ENCODE peak calls at places on chromosomes 11 and 22, in ten cellular contexts. G, V, D, Q, A, H, K, L, T and P are unnamed samples.

GRCh38 chr11:124762077-124762623 is at the start of gene ESAM:
- DNase-seq in G (no peak), V (no peak), D (no peak), Q (no peak), A (no peak), H (no peak), K (no peak), L (no peak), T (no peak), P (no peak)

GRCh38 chr11:59025097-59025496 is 61.0 kb upstream of the GLYATL1B start:
- DNase-seq in G (no peak), V (no peak), D (no peak), Q (no peak), A (no peak), H (no peak), K (no peak), L (no peak), T (peak; percentile 72), P (no peak)

GRCh38 chr11:74634537-74634936 is 42.2 kb downstream of the POLD3 start:
- DNase-seq in G (peak; percentile 96), V (no peak), D (peak; percentile 23), Q (no peak), A (no peak), H (peak; percentile 70), K (no peak), L (peak; percentile 66), T (no peak), P (peak; percentile 57)

GRCh38 chr11:26943636-26944035 is 50.3 kb upstream of the FIBIN start:
- DNase-seq in G (no peak), V (no peak), D (no peak), Q (no peak), A (no peak), H (no peak), K (no peak), L (no peak), T (no peak), P (no peak)

GRCh38 chr22:30861688-30862552 is 106.7 kb downstream of the MORC2 start:
- DNase-seq in G (no peak), V (no peak), D (no peak), Q (no peak), A (no peak), H (no peak), K (no peak), L (no peak), T (no peak), P (no peak)

GRCh38 chr22:30601464-30601863 is 5.5 kb upstream of the TCN2 start:
- DNase-seq in G (no peak), V (no peak), D (no peak), Q (no peak), A (no peak), H (no peak), K (no peak), L (no peak), T (no peak), P (no peak)

GRCh38 chr22:36352775-36353507 is 34.8 kb downstream of the MYH9 start:
- DNase-seq in G (no peak), V (peak; percentile 65), D (peak; percentile 90), Q (no peak), A (no peak), H (peak; percentile 91), K (peak; percentile 72), L (peak; percentile 95), T (peak; percentile 95), P (peak; percentile 86)

GRCh38 chr11:129968611-129969419 is 33.8 kb downstream of the PRDM10 start:
- DNase-seq in G (no peak), V (no peak), D (no peak), Q (no peak), A (no peak), H (no peak), K (no peak), L (no peak), T (no peak), P (no peak)

GRCh38 chr11:16543642-16544041 is 187.3 kb upstream of the SOX6 start:
- DNase-seq in G (no peak), V (no peak), D (no peak), Q (no peak), A (no peak), H (no peak), K (no peak), L (no peak), T (no peak), P (no peak)

GRCh38 chr11:96338910-96339703 is 3.9 kb downstream of the MAML2 start:
- DNase-seq in G (peak; percentile 90), V (peak; percentile 47), D (peak; percentile 54), Q (peak; percentile 72), A (no peak), H (peak; percentile 78), K (no peak), L (peak; percentile 84), T (no peak), P (peak; percentile 76)

GRCh38 chr22:43079742-43080141 is 9.4 kb downstream of the TTLL1 start:
- DNase-seq in G (no peak), V (no peak), D (no peak), Q (no peak), A (no peak), H (no peak), K (no peak), L (no peak), T (no peak), P (no peak)

GRCh38 chr22:40334060-40334459 is 12.2 kb upstream of the ADSL start:
- DNase-seq in G (no peak), V (no peak), D (no peak), Q (no peak), A (no peak), H (no peak), K (no peak), L (no peak), T (no peak), P (no peak)

GRCh38 chr22:37175414-37176144 is 12.5 kb downstream of the C1QTNF6 start:
- DNase-seq in G (no peak), V (no peak), D (no peak), Q (peak; percentile 62), A (no peak), H (peak; percentile 14), K (no peak), L (no peak), T (peak; percentile 46), P (peak; percentile 34)

GRCh38 chr22:39873963-39874362 is 19.6 kb downstream of the ENTHD1 start:
- DNase-seq in G (no peak), V (no peak), D (no peak), Q (no peak), A (no peak), H (no peak), K (no peak), L (no peak), T (no peak), P (no peak)

GRCh38 chr11:44654057-44654456 is 72.7 kb upstream of the TSPAN18 start:
- DNase-seq in G (no peak), V (no peak), D (no peak), Q (no peak), A (no peak), H (no peak), K (no peak), L (no peak), T (no peak), P (no peak)

GRCh38 chr11:44654596-44654995 is 72.2 kb upstream of the TSPAN18 start:
- DNase-seq in G (no peak), V (no peak), D (no peak), Q (no peak), A (no peak), H (no peak), K (no peak), L (no peak), T (no peak), P (no peak)

GRCh38 chr11:44659641-44660040 is 67.1 kb upstream of the TSPAN18 start:
- DNase-seq in G (no peak), V (no peak), D (no peak), Q (peak; percentile 93), A (no peak), H (no peak), K (no peak), L (no peak), T (no peak), P (no peak)

GRCh38 chr11:44661311-44661717 is 65.4 kb upstream of the TSPAN18 start:
- DNase-seq in G (no peak), V (no peak), D (no peak), Q (no peak), A (no peak), H (peak; percentile 3), K (no peak), L (no peak), T (no peak), P (no peak)

GRCh38 chr11:44658451-44658850 is 68.3 kb upstream of the TSPAN18 start:
- DNase-seq in G (peak; percentile 17), V (no peak), D (peak; percentile 55), Q (no peak), A (no peak), H (no peak), K (no peak), L (peak; percentile 13), T (no peak), P (peak; percentile 36)
- TF ChIP-seq CTCF in G (peak; percentile 21), V (no peak), D (peak; percentile 39), Q (no peak), A (no peak), H (no peak), K (peak; percentile 37), L (peak; percentile 38), T (peak; percentile 32), P (peak; percentile 36)

GRCh38 chr11:2825886-2826678 is 59.5 kb downstream of the CDKN1C start:
- DNase-seq in G (peak; percentile 85), V (peak; percentile 92), D (peak; percentile 61), Q (peak; percentile 96), A (peak; percentile 45), H (peak; percentile 93), K (peak; percentile 91), L (peak; percentile 95), T (no peak), P (peak; percentile 96)
- H3K4me3 ChIP-seq in G (no peak overlapping the region), V (peak overlapping the region; percentile 16), D (no peak overlapping the region), Q (peak overlapping the region; percentile 9), A (no peak overlapping the region), H (no peak overlapping the region), K (peak overlapping the region; percentile 43), L (no peak overlapping the region), T (no peak overlapping the region), P (peak overlapping the region; percentile 10)

GRCh38 chr11:86861810-86862209 is 61.5 kb downstream of the PRSS23 start:
- DNase-seq in G (no peak), V (no peak), D (no peak), Q (no peak), A (no peak), H (no peak), K (no peak), L (no peak), T (no peak), P (no peak)
- TF ChIP-seq CTCF in G (no peak), V (no peak), D (no peak), Q (no peak), A (no peak), H (peak; percentile 19), K (no peak), L (no peak), T (no peak), P (peak; percentile 11)

DNA sequence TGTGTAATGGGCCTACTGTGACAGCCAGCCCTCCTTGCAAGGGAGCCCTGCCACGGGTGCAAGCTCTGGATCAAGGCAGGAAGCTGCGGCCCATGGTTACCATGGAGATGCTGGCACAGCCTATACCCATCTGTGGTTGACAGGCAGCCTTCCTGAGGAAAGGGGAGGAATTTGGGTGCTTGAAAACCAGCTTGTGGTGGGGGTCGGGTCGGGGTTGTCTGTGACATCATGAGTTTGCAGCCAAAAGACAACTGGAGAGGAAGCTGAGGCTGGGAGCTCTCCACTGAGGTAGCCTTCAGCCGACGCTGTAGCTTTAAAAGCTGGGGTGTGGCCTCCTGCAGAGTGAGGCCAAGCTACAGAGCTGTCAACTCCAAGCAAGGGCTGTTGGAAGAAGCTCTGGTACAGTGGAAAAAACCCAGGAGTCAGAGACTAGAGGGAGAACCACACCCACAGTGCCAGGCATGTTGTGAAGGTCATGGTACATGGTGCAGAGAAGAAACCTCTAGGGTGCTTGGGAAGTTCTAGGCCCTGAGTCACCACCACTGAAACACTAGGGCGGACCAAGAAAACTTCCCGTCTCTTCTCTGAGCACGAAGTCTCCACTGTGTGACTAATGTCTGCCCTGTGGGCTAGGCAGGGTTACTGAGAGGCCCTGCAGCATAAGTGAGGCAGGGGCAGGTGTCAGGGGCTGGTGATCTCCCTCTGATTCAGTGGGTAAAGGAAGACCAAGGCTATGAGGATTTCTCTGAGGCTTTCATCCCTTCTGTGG is 10.8 kb upstream of the LDHA start:
- DNase-seq in G (peak; percentile 100), V (peak; percentile 64), D (peak; percentile 71), Q (peak; percentile 93), A (peak; percentile 99), H (peak; percentile 98), K (peak; percentile 64), L (peak; percentile 96), T (peak; percentile 72), P (peak; percentile 97)
- H3K4me3 ChIP-seq in G (no peak overlapping the region), V (no peak overlapping the region), D (no peak overlapping the region), Q (peak overlapping the region; percentile 1), A (peak overlapping the region; percentile 32), H (peak overlapping the region; percentile 1), K (no peak overlapping the region), L (no peak overlapping the region), T (no peak overlapping the region), P (peak overlapping the region; percentile 21)